ENCODE peak calls at places on chromosomes 2 and 18, in four cellular contexts. X is HepG2, I is K562, D is GM12878. K is an unnamed sample.

GRCh38 chr2:237900891-237901831 is 41.7 kb downstream of the RAMP1 start:
- DNase-seq in D (no peak), I (no peak), X (no peak), K (no peak)

GRCh38 chr2:226123307-226123706 is 676.3 kb downstream of the IRS1 start:
- DNase-seq in I (no peak), D (no peak), X (no peak), K (no peak)

GRCh38 chr2:36357506-36358316 is 2.1 kb downstream of the CRIM1 start:
- DNase-seq in D (no peak), X (peak; percentile 79), I (no peak), K (peak; percentile 55)

GRCh38 chr2:225100269-225100668 is 58.0 kb upstream of the DOCK10 start:
- DNase-seq in I (no peak), X (no peak), D (no peak), K (no peak)

GRCh38 chr2:25473758-25474335 is 132.1 kb upstream of the DNMT3A start:
- DNase-seq in X (no peak), I (no peak), D (no peak), K (no peak)

GRCh38 chr2:66443183-66443976 is 8.5 kb downstream of the MEIS1 start:
- DNase-seq in D (no peak), I (no peak), X (no peak), K (peak; percentile 21)

GRCh38 chr2:101295895-101296294 is 12.6 kb downstream of the RNF149 start:
- DNase-seq in X (no peak), D (no peak), I (no peak), K (no peak)

GRCh38 chr2:234911271-234911670 is 40.5 kb upstream of the SH3BP4 start:
- DNase-seq in X (no peak), D (no peak), I (no peak), K (no peak)

GRCh38 chr2:56271275-56271674 is 87.5 kb downstream of the CCDC85A start:
- DNase-seq in I (no peak), X (no peak), D (no peak), K (peak; percentile 12)

GRCh38 chr2:30862054-30862651 is 54.9 kb upstream of the CAPN13 start:
- DNase-seq in X (peak; percentile 79), D (no peak), I (peak; percentile 45), K (peak; percentile 65)

GRCh38 chr2:110657721-110658305 is 20.1 kb downstream of the BUB1 start:
- DNase-seq in D (no peak), I (no peak), X (no peak), K (no peak)

GRCh38 chr2:96549967-96550786 is 13.6 kb downstream of the ARID5A start:
- DNase-seq in D (no peak), X (peak; percentile 88), I (peak; percentile 86), K (peak; percentile 90)

GRCh38 chr2:209314641-209315040 is 109.2 kb upstream of the MAP2 start:
- DNase-seq in I (no peak), D (no peak), X (no peak), K (no peak)

GRCh38 chr2:236760246-236760645 is 190.6 kb downstream of the ACKR3 start:
- DNase-seq in I (no peak), D (no peak), X (no peak), K (no peak)

GRCh38 chr2:37653805-37654378 is 17.6 kb downstream of the CDC42EP3 start:
- DNase-seq in D (peak; percentile 84), X (no peak), I (no peak), K (no peak)

GRCh38 chr2:145753209-145753608 is 1233.3 kb upstream of the ZEB2 start:
- DNase-seq in D (no peak), X (no peak), I (no peak), K (no peak)

GRCh38 chr2:173397539-173397938 is 42.9 kb downstream of the CDCA7 start:
- DNase-seq in X (no peak), I (no peak), D (no peak), K (no peak)

GRCh38 chr2:157404363-157404762 is 39.5 kb downstream of the CYTIP start:
- DNase-seq in D (peak; percentile 85), I (no peak), X (no peak), K (no peak)

GRCh38 chr2:29042581-29043075 is 31.7 kb downstream of the PCARE start:
- DNase-seq in X (no peak), I (no peak), D (no peak), K (no peak)

GRCh38 chr2:24007693-24008092 is 2.2 kb upstream of the MFSD2B start:
- DNase-seq in X (peak; percentile 17), D (no peak), I (no peak), K (no peak)

GRCh38 chr2:60410458-60411146 is 142.9 kb downstream of the BCL11A start:
- DNase-seq in I (no peak), X (no peak), D (no peak), K (peak; percentile 56)

DNA sequence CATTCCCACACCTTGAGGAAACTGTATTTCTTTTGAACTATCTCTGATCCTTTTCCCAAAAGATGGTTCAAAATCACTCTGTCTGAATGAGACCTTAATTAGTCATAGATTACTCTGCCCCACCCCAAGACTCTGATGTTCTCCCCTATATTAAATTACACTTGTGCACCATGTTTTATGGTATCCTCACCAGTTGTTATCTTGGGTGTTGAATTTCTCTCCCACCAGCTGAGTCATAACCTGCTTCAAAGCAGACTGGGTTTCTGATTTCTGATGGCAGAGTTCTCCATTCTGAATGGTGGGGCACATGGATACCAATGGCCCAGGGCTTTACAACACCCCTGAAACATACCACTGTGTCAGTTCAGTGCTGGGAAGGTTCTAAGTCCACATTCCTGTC is 15.0 kb downstream of the CDH20 start:
- DNase-seq in X (no peak), D (no peak), I (no peak), K (no peak)
- TF ChIP-seq CBFB in X (no peak), D (no peak), I (no peak), K (no peak)

GRCh38 chr2:11583840-11584529 is 50.1 kb downstream of the GREB1 start:
- DNase-seq in X (peak; percentile 85), D (peak; percentile 46), I (peak; percentile 89), K (peak; percentile 78)
- TF ChIP-seq CBFB in X (no peak), D (no peak), I (no peak), K (no peak)

GRCh38 chr2:147782521-147782920 is 62.3 kb upstream of the ACVR2A start:
- DNase-seq in X (no peak), I (no peak), D (no peak), K (no peak)
- TF ChIP-seq CBFB in X (no peak), I (no peak), D (no peak), K (no peak)

DNA sequence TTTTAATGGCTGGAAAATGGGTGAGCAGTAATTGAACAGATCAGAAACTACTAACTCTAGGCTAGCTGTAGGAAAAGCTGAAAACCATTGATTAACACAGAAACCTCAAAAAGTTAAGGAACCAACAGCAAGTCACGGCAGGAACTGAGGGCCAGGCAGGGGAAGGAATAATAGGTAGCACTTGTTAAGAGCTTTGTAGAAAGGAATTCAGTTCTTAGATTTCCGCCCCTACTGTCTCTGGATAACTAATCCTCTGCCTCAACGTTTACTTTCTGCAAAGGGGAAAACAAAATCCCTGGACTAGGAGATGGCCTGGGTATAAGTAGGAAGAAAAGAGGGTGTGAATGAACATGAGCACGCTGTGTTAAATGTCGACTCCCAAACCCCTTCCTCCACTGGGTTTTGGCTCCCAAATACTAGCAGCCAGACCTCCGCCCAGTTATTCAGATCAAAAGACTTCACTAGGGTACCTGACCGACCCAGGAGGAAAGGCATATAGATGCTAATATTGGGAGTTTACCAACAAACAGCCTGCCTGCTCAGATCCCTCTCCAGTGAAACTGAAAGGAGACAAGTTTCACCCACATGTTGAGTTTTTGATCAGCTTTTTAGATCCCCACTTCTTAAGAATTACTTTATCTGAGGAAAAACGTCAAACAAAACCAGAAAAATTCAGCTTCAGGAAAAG is 12.4 kb downstream of the SMAD2 start:
- DNase-seq in X (no peak), I (no peak), D (no peak), K (peak; percentile 23)
- TF ChIP-seq CBFB in X (no peak), I (no peak), D (no peak), K (no peak)

DNA sequence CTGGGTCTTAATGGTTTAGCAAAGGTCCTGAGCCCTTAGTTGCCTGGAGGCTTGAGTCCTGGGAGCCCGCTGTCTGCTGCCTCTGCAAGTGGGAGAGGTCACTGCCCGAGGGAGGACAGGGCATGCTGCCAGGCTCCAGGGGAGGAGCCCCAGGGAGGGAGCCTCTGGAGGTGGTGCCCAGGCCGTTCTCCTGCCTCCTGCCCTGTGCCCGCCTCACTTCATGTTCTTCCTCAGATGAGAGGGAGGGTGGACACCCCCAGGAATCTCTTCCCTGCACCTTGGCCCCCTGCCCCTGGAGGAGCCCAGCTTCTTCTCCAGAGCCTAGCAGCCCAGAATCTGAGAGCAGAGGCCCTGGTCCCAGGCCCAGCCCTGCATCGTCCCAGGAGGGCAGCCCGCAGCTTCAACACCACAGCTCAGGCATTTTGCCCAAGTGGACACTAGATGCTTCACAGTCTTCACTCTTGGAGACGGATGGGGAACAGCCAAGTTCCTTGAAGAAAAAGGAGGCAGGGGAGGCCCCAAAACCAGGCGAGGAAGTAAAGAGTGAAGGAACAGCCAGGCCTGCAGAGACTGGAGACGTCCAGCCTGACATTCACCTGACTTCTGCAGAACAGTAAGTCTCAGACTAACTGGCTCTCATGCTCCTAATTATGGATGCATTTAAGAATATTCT is 12.0 kb downstream of the PSD4 start:
- DNase-seq in D (no peak), I (no peak), X (no peak), K (no peak)
- TF ChIP-seq CBFB in D (no peak), I (no peak), X (no peak), K (no peak)

DNA sequence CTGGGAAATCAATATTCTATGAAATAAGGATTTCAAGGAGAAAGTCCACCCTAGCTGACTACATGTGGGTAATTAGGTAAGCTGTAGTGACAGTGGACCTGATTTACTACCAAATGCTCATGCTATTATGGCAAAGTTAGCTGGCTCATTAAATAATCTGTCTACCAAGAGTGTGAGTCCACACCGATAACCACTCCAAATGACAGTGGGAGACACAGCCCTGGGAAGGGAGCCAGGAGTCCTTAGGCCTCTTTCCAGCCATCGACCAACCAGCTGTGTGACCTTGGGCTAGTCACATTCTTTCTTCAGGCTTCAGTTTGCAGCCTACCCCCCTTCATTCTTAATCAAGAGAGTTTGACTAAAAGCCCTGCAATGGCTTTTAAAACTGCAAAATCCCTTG is 45.7 kb upstream of the SLC14A2 start:
- DNase-seq in D (no peak), I (no peak), X (no peak), K (no peak)
- TF ChIP-seq CBFB in D (no peak), I (no peak), X (no peak), K (no peak)

DNA sequence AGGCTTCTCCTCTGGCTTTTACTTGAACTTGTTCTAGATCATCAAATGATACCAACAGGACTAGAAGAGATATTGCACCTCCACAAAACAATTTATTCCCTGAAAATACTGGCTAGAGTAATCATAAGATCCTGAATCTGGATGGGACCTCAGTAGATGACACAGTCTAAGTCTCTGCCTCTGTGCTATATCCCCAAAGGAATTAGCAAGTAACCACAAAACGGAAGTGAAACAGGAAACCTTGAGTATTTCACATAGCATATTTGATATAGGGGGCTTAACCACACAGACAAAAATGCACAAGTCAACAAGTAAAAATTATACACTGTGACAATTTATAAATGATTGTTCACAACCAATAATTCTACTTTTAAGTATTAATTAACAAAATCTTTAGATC is 456.9 kb upstream of the TNP1 start:
- DNase-seq in I (no peak), D (peak; percentile 30), X (no peak), K (no peak)
- TF ChIP-seq CBFB in I (no peak), D (peak; percentile 65), X (no peak), K (no peak)

DNA sequence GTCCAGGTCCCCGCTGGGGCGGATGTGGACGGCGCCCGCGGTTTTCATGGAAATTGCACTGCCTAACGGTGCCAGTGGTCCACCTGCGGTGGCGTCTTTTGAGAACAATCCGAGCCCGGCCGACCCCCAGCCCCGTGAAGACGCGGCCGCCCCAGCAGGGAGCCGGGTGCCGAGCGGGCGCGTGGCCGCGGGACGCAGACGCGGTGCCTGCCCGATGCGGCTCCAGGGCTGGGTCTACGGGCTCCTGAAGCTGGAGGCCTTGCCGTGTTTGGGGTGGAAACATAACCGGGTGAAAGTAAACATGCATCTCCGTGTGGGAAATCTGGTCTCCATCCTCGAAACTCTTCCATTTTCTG is 487 bp downstream of the INPP4A start:
- DNase-seq in D (no peak), X (no peak), I (no peak), K (no peak)
- TF ChIP-seq CBFB in D (no peak), X (no peak), I (no peak), K (no peak)